ENCODE peak calls at places on chromosomes 11 and 22, in six cellular contexts. Q is astrocyte, J is heart left ventricle, V is thyroid gland, U is H9, Y is thoracic aorta. C is an unnamed sample. For H3K4me1 and H3K9me3, the result is how much of the 10 kb centered on the place peaks cover.

GRCh38 chr22:49771266-49772065 is 56.2 kb downstream of the BRD1 start:
- DNase-seq in Y (no peak), V (no peak), J (peak), Q (no peak), U (no peak), C (peak)

GRCh38 chr11:21811572-21811971 is 381.3 kb upstream of the ANO5 start:
- DNase-seq in J (no peak), Y (no peak), Q (no peak), U (peak), V (peak), C (no peak)

GRCh38 chr11:72741429-72741833 is 10.8 kb downstream of the ARAP1 start:
- DNase-seq in J (no peak), Q (no peak), U (peak), Y (no peak), V (no peak), C (no peak)

GRCh38 chr11:103406357-103406756 is 297.1 kb downstream of the DYNC2H1 start:
- DNase-seq in J (no peak), V (no peak), Q (no peak), U (no peak), Y (no peak), C (no peak)

GRCh38 chr22:45254789-45255261 is 14.1 kb upstream of the KIAA0930 start:
- DNase-seq in Q (peak), Y (no peak), J (no peak), U (no peak), V (no peak), C (no peak)

GRCh38 chr11:44409558-44410236 is 99.8 kb upstream of the ALX4 start:
- DNase-seq in J (no peak), U (no peak), Q (no peak), Y (no peak), V (no peak), C (no peak)

GRCh38 chr11:59265735-59266134 is 53.0 kb upstream of the MPEG1 start:
- DNase-seq in J (no peak), Q (no peak), Y (no peak), V (no peak), U (no peak), C (no peak)

GRCh38 chr11:62705401-62705800 is 1.8 kb downstream of the BSCL2 start:
- DNase-seq in J (no peak), Q (no peak), Y (no peak), U (peak), V (no peak), C (no peak)

GRCh38 chr11:10293423-10294288 is at the start of gene SBF2:
- DNase-seq in V (peak), Q (peak), J (peak), Y (peak), U (peak), C (peak)

GRCh38 chr22:35022291-35022690 is 43.7 kb upstream of the ISX start:
- DNase-seq in Q (no peak), J (no peak), Y (no peak), U (no peak), V (no peak), C (peak)

GRCh38 chr11:47724041-47724729 is 9.0 kb upstream of the AGBL2 start:
- DNase-seq in J (peak), Y (peak), U (no peak), Q (peak), V (no peak), C (peak)

GRCh38 chr11:68965901-68966868 is 14.6 kb downstream of the MRGPRD start:
- DNase-seq in U (no peak), V (no peak), J (no peak), Y (no peak), Q (no peak), C (peak)

GRCh38 chr22:19966908-19967750 is 25.5 kb upstream of the TXNRD2 start:
- DNase-seq in J (no peak), V (no peak), Y (no peak), U (no peak), Q (no peak), C (no peak)

GRCh38 chr22:20117656-20118571 is 888 bp upstream of the TRMT2A start:
- DNase-seq in V (peak), U (no peak), Y (no peak), Q (peak), J (no peak), C (no peak)

GRCh38 chr11:35274909-35275807 is 136.2 kb downstream of the CD44 start:
- DNase-seq in Q (no peak), J (peak), Y (peak), V (peak), U (no peak), C (peak)

GRCh38 chr22:30602049-30602448 is 4.9 kb upstream of the TCN2 start:
- DNase-seq in Y (no peak), U (peak), V (no peak), J (no peak), Q (peak), C (no peak)

GRCh38 chr22:22882033-22882717 is 5.4 kb upstream of the IGLL5 start:
- DNase-seq in Y (no peak), V (no peak), Q (no peak), J (no peak), U (peak), C (peak)

GRCh38 chr11:19687372-19687771 is 25.3 kb upstream of the NAV2 start:
- DNase-seq in J (no peak), V (no peak), Y (no peak), U (no peak), Q (no peak), C (no peak)

GRCh38 chr22:19657252-19658056 is 56.8 kb upstream of the SEPTIN5 start:
- DNase-seq in U (no peak), Q (no peak), Y (no peak), V (no peak), J (no peak), C (no peak)

GRCh38 chr11:69870772-69871171 is 51.6 kb upstream of the FGF3 start:
- DNase-seq in Y (no peak), V (no peak), J (no peak), Q (peak), U (no peak), C (no peak)

GRCh38 chr11:105577645-105578044 is 32.2 kb upstream of the GRIA4 start:
- DNase-seq in Q (peak), U (no peak), V (no peak), J (no peak), Y (no peak), C (no peak)

GRCh38 chr11:68780829-68781228 is 29.5 kb upstream of the TESMIN start:
- DNase-seq in J (peak), Q (no peak), Y (no peak), U (peak), V (no peak), C (no peak)

GRCh38 chr11:3194016-3194816 is 24.4 kb downstream of the MRGPRG start:
- DNase-seq in V (no peak), J (peak), U (no peak), Y (no peak), Q (no peak), C (no peak)

GRCh38 chr22:46366327-46366731 is 30.8 kb downstream of the TRMU start:
- DNase-seq in J (no peak), V (no peak), U (no peak), Y (no peak), Q (no peak), C (no peak)

GRCh38 chr11:78042858-78043257 is 19.8 kb upstream of the KCTD14 start:
- DNase-seq in U (no peak), Y (no peak), V (no peak), Q (no peak), J (no peak), C (no peak)

GRCh38 chr11:27274854-27275395 is 88.1 kb downstream of the CCDC34 start:
- DNase-seq in Y (no peak), J (no peak), U (no peak), V (no peak), Q (no peak), C (no peak)

GRCh38 chr11:74695705-74696280 is 35.4 kb downstream of the CHRDL2 start:
- DNase-seq in U (peak), V (no peak), Q (no peak), Y (no peak), J (no peak), C (no peak)

GRCh38 chr11:110951041-110951440 is 238.8 kb upstream of the ARHGAP20 start:
- DNase-seq in J (no peak), Q (no peak), Y (no peak), V (no peak), U (no peak), C (no peak)

GRCh38 chr22:46466255-46466676 is 71.2 kb downstream of the CELSR1 start:
- DNase-seq in U (no peak), Q (no peak), J (no peak), V (no peak), Y (no peak), C (no peak)

GRCh38 chr11:57073121-57073520 is 84.4 kb downstream of the OR5AK2 start:
- DNase-seq in V (no peak), Y (no peak), J (no peak), U (no peak), Q (peak), C (no peak)

GRCh38 chr11:73192272-73192671 is 25.8 kb upstream of the P2RY2 start:
- DNase-seq in J (no peak), Q (no peak), V (peak), U (no peak), Y (no peak), C (peak)

GRCh38 chr22:50529416-50530279 is at the start of gene TYMP:
- DNase-seq in V (peak), Y (no peak), U (no peak), J (peak), Q (no peak), C (peak)

GRCh38 chr22:23888615-23889401 is 5.4 kb upstream of the MIF start:
- DNase-seq in U (no peak), Q (no peak), V (no peak), J (no peak), Y (no peak), C (no peak)

GRCh38 chr11:72301486-72301885 is 57.5 kb upstream of the PHOX2A start:
- DNase-seq in V (no peak), Q (no peak), U (no peak), J (no peak), Y (no peak), C (no peak)

GRCh38 chr11:111793863-111794262 is 27.7 kb upstream of the PPP2R1B start:
- DNase-seq in J (peak), Q (peak), Y (no peak), U (no peak), V (no peak), C (no peak)

GRCh38 chr22:24996420-24996952 is 44.0 kb downstream of the KIAA1671 start:
- DNase-seq in U (peak), Y (no peak), V (no peak), J (peak), Q (peak), C (no peak)

GRCh38 chr11:74208507-74208906 is 37.4 kb downstream of the PPME1 start:
- DNase-seq in Y (no peak), Q (no peak), V (no peak), U (no peak), J (no peak), C (no peak)

GRCh38 chr11:125569913-125570621 is 790 bp downstream of the EI24 start:
- DNase-seq in V (no peak), Y (no peak), J (no peak), Q (peak), U (no peak), C (no peak)

GRCh38 chr22:46614070-46614931 is 5.9 kb upstream of the GRAMD4 start:
- DNase-seq in V (no peak), J (no peak), Q (no peak), U (no peak), Y (no peak), C (no peak)

DNA sequence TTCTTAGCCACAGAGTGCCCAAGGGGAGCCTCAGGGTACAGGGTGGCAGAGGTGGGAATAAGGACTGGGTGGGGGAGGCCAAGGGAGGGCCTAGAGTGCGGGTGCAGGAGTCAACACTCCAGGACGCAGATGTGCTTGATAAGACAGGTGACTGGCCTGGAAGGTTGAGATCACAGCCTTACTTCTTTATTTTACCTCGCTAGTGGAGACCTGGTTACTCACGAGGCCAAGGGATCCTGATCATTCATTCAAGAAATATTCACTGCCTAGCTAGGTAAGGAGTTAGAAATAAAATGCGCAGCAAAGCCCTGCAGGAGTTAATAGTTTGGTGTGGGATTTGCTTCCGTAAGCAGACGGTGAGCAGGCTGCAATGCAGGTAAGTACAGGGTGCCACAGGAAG is 13.2 kb upstream of the PEX26 start:
- DNase-seq in U (no peak), Q (no peak), J (no peak), Y (no peak), V (no peak), C (no peak)
- H3K4me1 ChIP-seq in U (under half), Q (under half), J (under half), Y (under half), V (under half), C (under half)

GRCh38 chr11:65078151-65078550 is 5.7 kb downstream of the CDCA5 start:
- DNase-seq in Y (no peak), U (peak), Q (no peak), J (no peak), V (peak), C (no peak)
- TF ChIP-seq CTCF in Y (peak), U (peak), Q (peak), J (peak), V (peak), C (peak)

GRCh38 chr11:76628408-76628947 is 42.1 kb downstream of the LRRC32 start:
- DNase-seq in Y (no peak), Q (no peak), V (no peak), U (no peak), J (no peak), C (no peak)

GRCh38 chr11:76630600-76630999 is 39.9 kb downstream of the LRRC32 start:
- DNase-seq in Y (no peak), Q (no peak), V (no peak), U (no peak), J (no peak), C (no peak)

GRCh38 chr11:76631566-76632308 is 38.8 kb downstream of the LRRC32 start:
- DNase-seq in Y (no peak), J (no peak), V (no peak), Q (no peak), U (no peak), C (no peak)

GRCh38 chr11:76629133-76629852 is 41.3 kb downstream of the LRRC32 start:
- DNase-seq in V (peak), U (no peak), Q (no peak), J (peak), Y (no peak), C (peak)

DNA sequence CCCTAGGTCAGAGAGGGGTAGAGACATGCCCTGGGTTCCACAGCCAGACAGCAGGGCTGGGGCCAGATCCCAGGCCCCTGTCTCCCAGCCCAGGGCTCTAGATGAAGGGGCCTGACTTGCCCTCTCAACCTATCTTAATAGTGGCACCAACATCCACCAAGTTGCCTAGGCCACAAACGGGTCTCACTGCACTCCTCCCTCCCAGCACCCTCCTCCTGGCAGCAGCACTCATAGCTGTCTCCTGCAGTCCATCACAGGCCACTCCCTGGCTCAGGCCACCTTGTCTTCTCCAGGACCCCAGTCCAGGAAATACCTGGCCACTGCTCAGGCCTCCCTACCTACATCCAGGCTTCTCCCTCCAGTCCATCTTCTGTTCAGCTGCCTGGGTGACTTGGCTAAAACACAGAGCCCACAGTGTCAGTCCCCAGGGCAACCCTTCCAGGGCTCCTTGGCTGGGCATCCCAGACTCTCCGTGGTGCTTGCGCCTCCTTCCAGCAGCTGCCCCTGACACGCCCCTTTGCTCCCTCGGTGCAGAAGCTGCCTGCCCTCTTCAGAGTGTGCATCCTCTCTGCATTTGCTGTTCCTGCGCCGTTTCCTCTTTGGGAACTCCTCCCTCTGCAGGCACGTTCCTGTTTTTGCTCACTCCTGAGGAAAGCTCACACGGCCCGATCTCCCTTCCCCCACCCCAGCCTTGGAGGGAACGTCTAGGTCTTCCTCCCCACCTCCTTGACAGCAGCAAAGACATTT is 40.5 kb downstream of the LRRC32 start:
- DNase-seq in J (peak), U (no peak), Y (no peak), Q (no peak), V (no peak), C (peak)
- H3K9me3 ChIP-seq in J (under half), U (under half), Y (under half), Q (under half), V (under half), C (under half)

DNA sequence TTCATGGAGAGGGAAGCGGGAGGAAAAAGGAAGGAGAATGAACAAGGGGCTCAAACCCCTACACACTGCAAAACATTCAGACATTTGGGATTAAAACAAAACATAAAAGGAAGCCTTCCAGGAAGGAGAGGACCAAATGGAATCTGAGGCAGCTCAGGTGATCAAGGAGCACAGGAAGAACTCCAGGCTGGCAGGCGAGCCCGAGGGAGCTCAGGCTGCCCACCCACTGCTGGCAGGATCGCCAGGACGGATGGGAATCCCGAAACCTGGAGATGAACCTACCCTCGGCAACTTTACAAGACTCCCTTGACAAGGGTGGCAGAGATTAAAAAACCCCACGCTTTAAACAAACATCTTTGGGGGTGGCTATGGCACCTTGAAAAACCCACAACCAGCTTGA is 5.0 kb upstream of the PYGM start:
- DNase-seq in J (peak), Y (no peak), Q (no peak), V (no peak), U (no peak), C (peak)
- H3K4me1 ChIP-seq in J (under half), Y (under half), Q (under half), V (under half), U (under half), C (half or more)

GRCh38 chr11:5508605-5509004 is 1.2 kb downstream of the UBQLN3 start:
- DNase-seq in J (no peak), U (no peak), Y (no peak), V (no peak), Q (no peak), C (no peak)
- TF ChIP-seq CTCF in J (no peak), U (no peak), Y (no peak), V (no peak), Q (no peak), C (no peak)